ENCODE peak calls at places on chromosomes 12 and 14, in eight cellular contexts. C is lower lobe of right lung, M is PC-3, S is mucosa of descending colon, B is pulmonary artery endothelial cell, Y is cardiac septum, W is neural crest cell, K is A549. N is an unnamed sample.

GRCh38 chr14:67461341-67461985 is 27.1 kb downstream of the TMEM229B start:
- DNase-seq in C (no peak), M (no peak), S (no peak), B (no peak), Y (no peak), W (no peak), K (no peak), N (no peak)

GRCh38 chr12:111033281-111034147 is 113.1 kb upstream of the MYL2 start:
- DNase-seq in C (no peak), M (no peak), S (no peak), B (no peak), Y (no peak), W (peak; percentile 57), K (no peak), N (no peak)

GRCh38 chr12:108768591-108769500 is 37.5 kb upstream of the CORO1C start:
- DNase-seq in C (peak; percentile 82), M (no peak), S (peak; percentile 78), B (no peak), Y (no peak), W (peak; percentile 23), K (peak; percentile 84), N (peak; percentile 83)

GRCh38 chr12:24991209-24992049 is 42.5 kb upstream of the BCAT1 start:
- DNase-seq in C (no peak), M (peak; percentile 65), S (peak; percentile 24), B (peak; percentile 26), Y (no peak), W (no peak), K (peak; percentile 44), N (no peak)

GRCh38 chr12:52496590-52497071 is 3.6 kb upstream of the KRT6A start:
- DNase-seq in C (no peak), M (peak; percentile 82), S (no peak), B (no peak), Y (no peak), W (no peak), K (peak; percentile 51), N (no peak)

GRCh38 chr12:15830538-15830937 is 41.4 kb upstream of the EPS8 start:
- DNase-seq in C (no peak), M (no peak), S (no peak), B (no peak), Y (no peak), W (no peak), K (no peak), N (no peak)

GRCh38 chr14:102362084-102362483 is 606 bp downstream of the CINP start:
- DNase-seq in C (no peak), M (peak; percentile 39), S (no peak), B (no peak), Y (no peak), W (no peak), K (peak; percentile 22), N (no peak)

GRCh38 chr14:105748204-105748578 is 221.8 kb downstream of the TMEM121 start:
- DNase-seq in C (peak; percentile 23), M (peak; percentile 55), S (no peak), B (no peak), Y (no peak), W (no peak), K (no peak), N (peak; percentile 62)

GRCh38 chr12:123928274-123928865 is 44.3 kb downstream of the CCDC92 start:
- DNase-seq in C (no peak), M (no peak), S (no peak), B (no peak), Y (no peak), W (no peak), K (no peak), N (no peak)

GRCh38 chr14:85336817-85337216 is 193.1 kb upstream of the FLRT2 start:
- DNase-seq in C (no peak), M (peak; percentile 5), S (no peak), B (peak; percentile 55), Y (no peak), W (no peak), K (no peak), N (no peak)

GRCh38 chr14:63840981-63841380 is 11.8 kb upstream of the SYNE2 start:
- DNase-seq in C (peak; percentile 61), M (peak; percentile 32), S (peak; percentile 69), B (no peak), Y (no peak), W (no peak), K (no peak), N (peak; percentile 72)

GRCh38 chr14:64825498-64825897 is 54.2 kb downstream of the SPTB start:
- DNase-seq in C (no peak), M (no peak), S (no peak), B (no peak), Y (no peak), W (no peak), K (no peak), N (no peak)

GRCh38 chr14:52251724-52252123 is 15.8 kb upstream of the PTGDR start:
- DNase-seq in C (no peak), M (no peak), S (no peak), B (no peak), Y (no peak), W (no peak), K (no peak), N (no peak)

GRCh38 chr14:20409226-20409625 is 4.1 kb downstream of the TEP1 start:
- DNase-seq in C (no peak), M (peak; percentile 33), S (no peak), B (no peak), Y (no peak), W (no peak), K (no peak), N (no peak)

GRCh38 chr12:82955020-82955419 is 268.3 kb downstream of the TMTC2 start:
- DNase-seq in C (no peak), M (peak; percentile 4), S (no peak), B (no peak), Y (no peak), W (no peak), K (no peak), N (no peak)